ENCODE peak calls at places on chromosomes 2 and 18, in seven cellular contexts. J is MM.1S, K is upper lobe of right lung, X is endothelial cell of umbilical vein, V is brain microvascular endothelial cell, N is cardiac muscle cell, W is fibroblast of villous mesenchyme. G is an unnamed sample.

GRCh38 chr18:4586729-4587128 is 131.6 kb upstream of the DLGAP1 start:
- DNase-seq in W (no peak), X (no peak), J (no peak), V (no peak), K (no peak), N (no peak), G (no peak)

GRCh38 chr2:26521913-26522180 is 43.9 kb upstream of the OTOF start:
- DNase-seq in N (no peak), J (no peak), W (no peak), V (no peak), X (no peak), K (peak; percentile 10), G (no peak)

GRCh38 chr2:204491528-204491927 is 53.7 kb upstream of the PARD3B start:
- DNase-seq in X (peak; percentile 82), V (peak; percentile 34), N (peak; percentile 6), W (no peak), K (no peak), J (no peak), G (no peak)

GRCh38 chr18:41370740-41371623 is 584.1 kb upstream of the PIK3C3 start:
- DNase-seq in W (no peak), X (no peak), K (no peak), J (no peak), N (no peak), V (no peak), G (no peak)

GRCh38 chr2:38076710-38077430 is 919 bp upstream of the CYP1B1 start:
- DNase-seq in J (peak; percentile 72), X (no peak), W (peak; percentile 80), N (peak; percentile 89), V (peak; percentile 87), K (peak; percentile 95), G (peak; percentile 41)

GRCh38 chr2:172833898-172834297 is 98.3 kb downstream of the RAPGEF4 start:
- DNase-seq in N (peak; percentile 93), V (peak; percentile 66), J (no peak), W (no peak), K (no peak), X (peak; percentile 48), G (no peak)

GRCh38 chr2:232276084-232276738 is 102.3 kb upstream of the ALPP start:
- DNase-seq in N (no peak), J (peak; percentile 93), K (no peak), X (no peak), V (no peak), W (no peak), G (peak; percentile 5)

GRCh38 chr2:213232649-213233437 is 51.4 kb upstream of the SPAG16 start:
- DNase-seq in W (peak; percentile 31), J (peak; percentile 42), X (no peak), V (peak; percentile 53), N (peak; percentile 26), K (no peak), G (peak; percentile 98)

GRCh38 chr18:58216071-58216471 is 172.0 kb downstream of the NEDD4L start:
- DNase-seq in X (no peak), K (no peak), J (no peak), N (peak; percentile 53), W (peak; percentile 49), V (no peak), G (no peak)

GRCh38 chr2:142586693-142587432 is 290.6 kb upstream of the KYNU start:
- DNase-seq in W (no peak), V (no peak), K (no peak), N (no peak), X (no peak), J (peak; percentile 40), G (no peak)

GRCh38 chr18:68757121-68757520 is 40.8 kb upstream of the CCDC102B start:
- DNase-seq in K (no peak), V (no peak), W (peak; percentile 52), X (no peak), N (peak; percentile 56), J (no peak), G (no peak)

GRCh38 chr2:104050632-104051242 is 803.2 kb upstream of the POU3F3 start:
- DNase-seq in K (no peak), V (no peak), N (no peak), X (no peak), J (no peak), W (no peak), G (no peak)

GRCh38 chr2:238158807-238159539 is at the start of gene ERFE:
- DNase-seq in K (peak; percentile 70), N (peak; percentile 53), J (peak; percentile 56), W (peak; percentile 30), V (no peak), X (no peak), G (no peak)

GRCh38 chr2:23360571-23361125 is 24.3 kb upstream of the KLHL29 start:
- DNase-seq in W (peak; percentile 52), J (no peak), V (no peak), K (no peak), N (peak; percentile 11), X (no peak), G (no peak)

GRCh38 chr2:231696004-231696367 is 12.3 kb upstream of the PTMA start:
- DNase-seq in W (peak; percentile 95), N (peak; percentile 46), J (no peak), X (no peak), V (no peak), K (no peak), G (no peak)

GRCh38 chr2:160299540-160299939 is 99.5 kb upstream of the ITGB6 start:
- DNase-seq in V (peak; percentile 35), W (no peak), J (no peak), N (peak; percentile 57), X (peak; percentile 65), K (no peak), G (no peak)

GRCh38 chr2:165197346-165197745 is 6.5 kb downstream of the SCN3A start:
- DNase-seq in W (no peak), N (no peak), K (no peak), V (no peak), J (no peak), X (no peak), G (no peak)

GRCh38 chr2:226002438-226002837 is 602.9 kb downstream of the NYAP2 start:
- DNase-seq in K (no peak), V (peak; percentile 89), J (peak; percentile 24), N (peak; percentile 76), W (peak; percentile 72), X (no peak), G (no peak)

GRCh38 chr2:176129013-176129796 is at the start of gene HOXD8:
- DNase-seq in N (peak; percentile 52), J (no peak), V (no peak), W (peak; percentile 79), K (peak; percentile 57), X (peak; percentile 81), G (no peak)

GRCh38 chr2:112891333-112891950 is 19.5 kb upstream of the IL37 start:
- DNase-seq in K (no peak), N (no peak), V (no peak), W (no peak), X (no peak), J (no peak), G (no peak)

GRCh38 chr18:58456625-58457024 is 172.3 kb downstream of the ALPK2 start:
- DNase-seq in X (peak; percentile 15), J (no peak), W (no peak), V (no peak), N (no peak), K (no peak), G (no peak)

GRCh38 chr2:1484131-1484884 is 71.0 kb downstream of the TPO start:
- DNase-seq in K (peak; percentile 51), X (no peak), W (no peak), V (no peak), J (no peak), N (no peak), G (no peak)

GRCh38 chr2:149451417-149452165 is 121.2 kb downstream of the LYPD6 start:
- DNase-seq in V (no peak), K (no peak), N (no peak), W (no peak), J (no peak), X (no peak), G (no peak)

GRCh38 chr2:149458502-149458901 is 128.1 kb downstream of the LYPD6 start:
- DNase-seq in J (no peak), K (no peak), X (no peak), N (no peak), V (no peak), W (no peak), G (no peak)

DNA sequence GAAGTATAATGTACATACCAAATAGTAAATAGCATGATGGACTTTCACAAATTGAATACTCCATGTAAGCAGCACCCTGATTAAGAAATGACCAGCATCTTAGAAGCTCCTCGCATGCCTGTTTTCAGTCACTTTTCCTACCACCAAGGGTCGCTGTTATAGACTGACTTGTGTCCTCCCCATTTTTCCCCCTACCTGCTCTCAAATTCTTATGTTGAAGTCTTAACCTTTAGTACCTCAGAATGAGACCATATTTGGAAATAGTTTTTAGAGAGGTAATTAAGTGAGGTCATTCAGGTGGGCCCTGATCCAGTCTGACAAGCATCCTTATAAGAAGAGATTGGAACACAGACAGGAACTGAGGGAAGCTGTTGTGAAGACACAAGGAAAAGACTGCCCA is 125.9 kb downstream of the LYPD6 start:
- DNase-seq in N (no peak), K (no peak), J (no peak), W (no peak), V (no peak), X (no peak), G (no peak)
- TF ChIP-seq CTCF in N (no peak), K (no peak), J (peak; percentile 32), W (no peak), V (no peak), X (no peak), G (peak; percentile 19)

GRCh38 chr2:97871096-97871780 is 124.5 kb downstream of the TMEM131 start:
- DNase-seq in N (peak; percentile 54), W (peak; percentile 94), K (no peak), V (peak; percentile 85), J (no peak), X (peak; percentile 8), G (no peak)

GRCh38 chr2:97869722-97870346 is 125.9 kb downstream of the TMEM131 start:
- DNase-seq in J (no peak), V (no peak), N (no peak), X (no peak), W (no peak), K (no peak), G (no peak)

GRCh38 chr2:97868986-97869721 is 126.6 kb downstream of the TMEM131 start:
- DNase-seq in J (no peak), X (peak; percentile 95), K (no peak), N (peak; percentile 88), W (peak; percentile 88), V (peak; percentile 90), G (no peak)

GRCh38 chr2:97870396-97870843 is 125.3 kb downstream of the TMEM131 start:
- DNase-seq in W (peak; percentile 89), N (peak; percentile 74), X (peak; percentile 33), V (peak; percentile 86), J (peak; percentile 94), K (no peak), G (peak; percentile 81)
- H3K4me3 ChIP-seq in W (no peak overlapping the region), N (no peak overlapping the region), X (no peak overlapping the region), V (no peak overlapping the region), J (no peak overlapping the region), K (no peak overlapping the region), G (no peak overlapping the region)

GRCh38 chr2:39124000-39124769 is 3.3 kb upstream of the SOS1 start:
- DNase-seq in X (peak; percentile 97), N (peak; percentile 97), K (peak; percentile 99), J (peak; percentile 99), W (peak; percentile 96), V (peak; percentile 90), G (peak; percentile 89)
- TF ChIP-seq CTCF in X (peak; percentile 28), N (peak; percentile 38), K (peak; percentile 64), J (peak; percentile 65), W (peak; percentile 44), V (peak; percentile 54), G (peak; percentile 66)

DNA sequence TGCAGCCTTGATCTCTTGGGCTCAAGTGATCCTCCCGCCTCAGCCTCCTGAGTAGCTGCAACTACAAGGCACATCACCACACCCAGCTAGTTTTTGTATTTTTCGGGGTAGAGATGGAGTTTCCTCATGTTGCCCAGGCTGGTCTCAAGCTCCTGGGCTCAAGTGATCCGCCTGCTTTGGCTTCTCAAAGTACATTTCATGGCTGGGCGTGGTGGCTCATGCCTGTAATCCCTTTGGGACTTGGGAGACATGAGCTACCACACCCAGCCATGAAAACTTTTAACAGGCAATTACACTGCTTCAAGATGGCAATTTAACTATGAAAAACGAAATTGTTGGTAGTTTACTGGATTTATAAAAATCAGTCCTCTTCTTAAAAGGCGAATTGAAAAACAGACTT is 69.7 kb downstream of the MEP1B start:
- DNase-seq in V (no peak), J (no peak), X (no peak), K (no peak), N (no peak), W (no peak), G (no peak)
- H3K4me3 ChIP-seq in V (no peak overlapping the region), J (no peak overlapping the region), X (no peak overlapping the region), K (no peak overlapping the region), N (no peak overlapping the region), W (no peak overlapping the region), G (no peak overlapping the region)

G was measured in GM12864.